ENCODE peak calls at places on chromosomes 1 and 21, in nine cellular contexts. Z is CD8-positive, alpha-beta T cell; O is spleen; A is AG04449; S is OCI-LY7; I is testis; C is A549; T is HepG2; P is lung. L is an unnamed sample.

GRCh38 chr1:86504895-86505625 is 36.3 kb downstream of the CLCA1 start:
- DNase-seq in A (no peak), T (no peak), S (no peak), P (no peak), Z (no peak), C (no peak), O (no peak), I (no peak), L (no peak)

GRCh38 chr1:201408176-201408814 is 9.2 kb upstream of the LAD1 start:
- DNase-seq in Z (peak), I (peak), A (peak), C (peak), P (peak), T (peak), S (peak), O (peak), L (peak)

GRCh38 chr1:198598796-198599321 is 40.0 kb upstream of the PTPRC start:
- DNase-seq in T (no peak), A (no peak), P (no peak), S (peak), Z (no peak), I (no peak), O (peak), C (no peak), L (no peak)

GRCh38 chr1:94325379-94326302 is 88.3 kb upstream of the ARHGAP29 start:
- DNase-seq in A (peak), I (no peak), P (no peak), C (peak), O (no peak), S (no peak), Z (no peak), T (peak), L (peak)

GRCh38 chr1:204834329-204834728 is 36.3 kb upstream of the NFASC start:
- DNase-seq in P (no peak), S (no peak), Z (no peak), A (no peak), O (no peak), T (no peak), I (no peak), C (no peak), L (no peak)

GRCh38 chr1:154975409-154976205 is 1.1 kb downstream of the CKS1B start:
- DNase-seq in T (no peak), I (peak), C (no peak), S (peak), P (peak), A (no peak), O (peak), Z (peak), L (no peak)

GRCh38 chr21:36369064-36369685 is 16.0 kb upstream of the CHAF1B start:
- DNase-seq in I (no peak), T (no peak), C (no peak), P (no peak), Z (no peak), S (no peak), A (no peak), O (no peak), L (no peak)

GRCh38 chr1:89065077-89065868 is at the start of gene GBP1:
- DNase-seq in Z (no peak), P (no peak), T (peak), C (no peak), I (peak), S (no peak), A (peak), O (no peak), L (peak)

GRCh38 chr21:43355196-43355924 is 71.6 kb downstream of the SIK1 start:
- DNase-seq in C (no peak), S (peak), O (no peak), T (no peak), P (no peak), A (no peak), Z (no peak), I (no peak), L (no peak)

GRCh38 chr1:89998306-89998705 is 3.4 kb downstream of the ZNF326 start:
- DNase-seq in I (no peak), C (no peak), O (no peak), Z (no peak), P (no peak), T (no peak), S (no peak), A (no peak), L (no peak)

GRCh38 chr1:179058343-179059184 is 23.3 kb upstream of the TOR3A start:
- DNase-seq in P (no peak), T (no peak), C (no peak), I (no peak), O (no peak), Z (no peak), A (peak), S (no peak), L (no peak)

GRCh38 chr1:1204998-1205768 is 1.2 kb downstream of the TNFRSF18 start:
- DNase-seq in C (no peak), A (no peak), Z (no peak), P (no peak), I (no peak), O (no peak), T (no peak), S (no peak), L (no peak)

GRCh38 chr1:228734881-228735801 is at the start of gene RHOU:
- DNase-seq in I (peak), Z (peak), A (no peak), C (peak), P (peak), T (peak), O (peak), S (no peak), L (no peak)
- TF ChIP-seq CTCF in I (peak), Z (peak), A (peak), C (peak), P (peak), T (peak), O (peak), S (no peak), L (peak)

GRCh38 chr1:59188413-59189213 is 108.3 kb upstream of the FGGY start:
- DNase-seq in S (no peak), O (no peak), P (peak), C (no peak), I (peak), T (no peak), A (no peak), Z (no peak), L (no peak)

GRCh38 chr1:59184506-59184905 is 112.4 kb upstream of the FGGY start:
- DNase-seq in S (no peak), I (no peak), O (no peak), C (no peak), A (no peak), P (no peak), Z (no peak), T (no peak), L (no peak)

GRCh38 chr1:59183918-59184317 is 113.0 kb upstream of the FGGY start:
- DNase-seq in A (no peak), C (no peak), I (no peak), Z (no peak), T (peak), P (no peak), S (no peak), O (no peak), L (no peak)

GRCh38 chr1:59185163-59185855 is 111.6 kb upstream of the FGGY start:
- DNase-seq in C (no peak), A (no peak), S (no peak), Z (no peak), I (no peak), P (no peak), T (no peak), O (no peak), L (no peak)

DNA sequence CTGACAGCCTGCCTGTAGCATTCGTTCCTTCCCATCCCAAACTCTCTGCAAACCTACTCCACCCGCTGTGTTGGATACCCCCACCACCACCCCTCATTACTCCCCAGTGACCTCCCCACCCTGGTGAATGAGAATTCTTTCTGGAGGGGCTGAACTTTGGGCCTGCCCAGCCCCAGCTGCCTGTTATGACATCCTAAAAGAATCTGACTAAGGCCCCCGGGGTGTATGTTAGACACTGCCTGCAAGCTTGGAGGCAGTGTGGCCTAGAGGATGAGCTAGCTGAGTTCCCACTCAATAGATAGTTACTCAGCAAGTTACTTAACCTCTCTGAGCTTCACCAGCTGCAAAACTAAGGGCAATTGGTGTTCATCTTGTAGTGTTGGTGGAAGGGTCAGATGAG is 110.2 kb upstream of the FGGY start:
- DNase-seq in S (no peak), T (peak), P (no peak), I (no peak), Z (no peak), A (peak), C (no peak), O (no peak), L (no peak)
- TF ChIP-seq CTCF in S (no peak), T (peak), P (no peak), I (no peak), Z (no peak), A (peak), C (no peak), O (no peak), L (no peak)

GRCh38 chr1:162861101-162861500 is at the start of gene CCDC190:
- DNase-seq in C (no peak), Z (no peak), S (no peak), I (no peak), O (no peak), A (no peak), T (no peak), P (no peak), L (no peak)
- TF ChIP-seq CTCF in C (no peak), Z (no peak), S (no peak), I (no peak), O (no peak), A (no peak), T (no peak), P (no peak), L (no peak)

GRCh38 chr21:32132409-32132808 is 146.4 kb downstream of the MIS18A start:
- DNase-seq in P (no peak), T (no peak), S (no peak), C (no peak), Z (no peak), A (no peak), I (no peak), O (no peak), L (no peak)
- TF ChIP-seq CTCF in P (no peak), T (no peak), S (no peak), C (no peak), Z (no peak), A (no peak), I (no peak), O (no peak), L (no peak)

DNA sequence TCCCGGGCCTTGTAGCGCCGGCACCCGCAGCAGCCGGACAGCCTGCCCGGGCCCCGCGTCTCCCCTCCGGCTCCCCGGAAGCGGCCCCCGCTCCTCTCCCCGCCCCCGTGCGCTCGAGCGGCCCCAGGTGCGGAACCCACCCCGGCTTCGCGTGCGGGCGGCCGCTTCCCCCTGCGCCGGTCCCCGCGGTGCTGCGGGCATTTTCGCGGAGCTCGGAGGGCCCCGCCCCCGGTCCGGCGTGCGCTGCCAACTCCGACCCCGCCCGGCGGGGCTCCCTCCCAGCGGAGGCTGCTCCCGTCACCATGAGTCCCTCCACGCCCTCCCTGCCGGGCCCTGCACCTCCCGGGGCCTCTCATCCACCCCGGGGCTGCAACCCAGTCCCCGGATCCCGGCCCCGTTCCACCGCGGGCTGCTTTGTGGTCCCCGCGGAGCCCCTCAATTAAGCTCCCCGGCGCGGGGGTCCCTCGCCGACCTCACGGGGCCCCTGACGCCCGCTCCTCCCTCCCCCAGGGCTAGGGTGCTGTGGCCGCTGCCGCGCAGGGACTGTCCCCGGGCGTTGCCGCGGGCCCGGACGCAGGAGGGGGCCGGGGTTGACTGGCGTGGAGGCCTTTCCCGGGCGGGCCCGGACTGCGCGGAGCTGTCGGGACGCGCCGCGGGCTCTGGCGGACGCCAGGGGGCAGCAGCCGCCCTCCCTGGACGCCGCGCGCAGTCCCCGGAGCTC is 159.4 kb downstream of the RUNX1 start:
- DNase-seq in Z (peak), A (no peak), T (peak), I (peak), P (peak), O (peak), C (peak), S (peak), L (no peak)
- TF ChIP-seq CTCF in Z (peak), A (peak), T (peak), I (peak), P (peak), O (peak), C (peak), S (peak), L (peak)